ENCODE peak calls at places on chromosomes 3 and 15, in nine cellular contexts. X is NB4; T is foreskin fibroblast; C is heart left ventricle; G is IMR-90; B is transverse colon; U is cardiac muscle cell; A is CD4-positive, alpha-beta T cell; I is A549. S is an unnamed sample.

GRCh38 chr3:30426319-30426993 is 179.9 kb upstream of the TGFBR2 start:
- DNase-seq in G (peak), A (no peak), C (peak), X (no peak), B (peak), U (peak), I (no peak), T (peak), S (no peak)

GRCh38 chr3:21524113-21524512 is 226.9 kb downstream of the ZNF385D start:
- DNase-seq in X (no peak), B (no peak), G (no peak), C (no peak), T (peak), I (no peak), A (no peak), U (no peak), S (no peak)

GRCh38 chr3:25335429-25335828 is 92.6 kb upstream of the RARB start:
- DNase-seq in U (no peak), A (no peak), X (no peak), T (no peak), B (no peak), C (no peak), G (no peak), I (no peak), S (no peak)

GRCh38 chr3:100047455-100048141 is 66.7 kb downstream of the FILIP1L start:
- DNase-seq in G (peak), X (peak), I (peak), U (peak), T (peak), C (no peak), B (peak), A (no peak), S (no peak)

GRCh38 chr3:27089063-27089462 is 280.1 kb downstream of the NEK10 start:
- DNase-seq in B (peak), A (no peak), C (no peak), T (peak), I (no peak), U (peak), X (no peak), G (no peak), S (no peak)

GRCh38 chr15:77836116-77836798 is 203.5 kb upstream of the LINGO1 start:
- DNase-seq in I (peak), T (peak), X (peak), G (peak), B (no peak), A (no peak), U (peak), C (no peak), S (no peak)

GRCh38 chr3:52005571-52005986 is 9.9 kb upstream of the RPL29 start:
- DNase-seq in I (no peak), U (peak), A (no peak), C (peak), X (no peak), T (peak), G (peak), B (no peak), S (no peak)

GRCh38 chr3:106518516-106518915 is 649.7 kb upstream of the CBLB start:
- DNase-seq in C (no peak), B (no peak), T (peak), I (no peak), U (peak), X (no peak), A (no peak), G (peak), S (no peak)

GRCh38 chr15:60690350-60690961 is 211.5 kb upstream of the ICE2 start:
- DNase-seq in U (no peak), T (no peak), A (no peak), B (no peak), I (no peak), G (no peak), X (no peak), C (no peak), S (no peak)

GRCh38 chr3:184333190-184333589 is 4.2 kb upstream of the FAM131A start:
- DNase-seq in T (no peak), X (no peak), I (no peak), U (no peak), B (no peak), A (no peak), C (no peak), G (no peak), S (no peak)

GRCh38 chr3:66393486-66394260 is 107.1 kb downstream of the LRIG1 start:
- DNase-seq in X (peak), A (peak), U (peak), G (peak), T (no peak), I (no peak), B (no peak), C (no peak), S (no peak)

GRCh38 chr3:64549869-64550268 is 137.9 kb downstream of the ADAMTS9 start:
- DNase-seq in U (no peak), B (no peak), A (no peak), X (no peak), T (no peak), G (no peak), I (no peak), C (no peak), S (no peak)

GRCh38 chr3:12822725-12823373 is 18.5 kb downstream of the RPL32 start:
- DNase-seq in C (no peak), X (peak), U (peak), T (peak), I (peak), A (no peak), G (peak), B (no peak), S (no peak)

GRCh38 chr3:146067048-146067447 is 93.9 kb downstream of the PLOD2 start:
- DNase-seq in I (no peak), U (peak), X (no peak), C (no peak), A (no peak), T (peak), G (peak), B (no peak), S (no peak)

GRCh38 chr3:153245661-153246060 is 83.6 kb downstream of the RAP2B start:
- DNase-seq in C (no peak), X (no peak), U (no peak), A (no peak), I (no peak), G (peak), B (no peak), T (peak), S (no peak)

GRCh38 chr3:186425788-186426730 is 64.0 kb upstream of the DGKG start:
- DNase-seq in T (peak), C (no peak), A (no peak), I (peak), X (peak), B (no peak), U (peak), G (peak), S (no peak)

GRCh38 chr3:141552440-141552991 is 65.7 kb downstream of the RASA2 start:
- DNase-seq in X (no peak), C (no peak), A (no peak), G (peak), B (no peak), T (no peak), I (no peak), U (no peak), S (no peak)

GRCh38 chr15:74870496-74871213 is 2.5 kb downstream of the SCAMP2 start:
- DNase-seq in U (no peak), I (no peak), C (no peak), G (no peak), X (peak), A (no peak), T (peak), B (no peak), S (no peak)

DNA sequence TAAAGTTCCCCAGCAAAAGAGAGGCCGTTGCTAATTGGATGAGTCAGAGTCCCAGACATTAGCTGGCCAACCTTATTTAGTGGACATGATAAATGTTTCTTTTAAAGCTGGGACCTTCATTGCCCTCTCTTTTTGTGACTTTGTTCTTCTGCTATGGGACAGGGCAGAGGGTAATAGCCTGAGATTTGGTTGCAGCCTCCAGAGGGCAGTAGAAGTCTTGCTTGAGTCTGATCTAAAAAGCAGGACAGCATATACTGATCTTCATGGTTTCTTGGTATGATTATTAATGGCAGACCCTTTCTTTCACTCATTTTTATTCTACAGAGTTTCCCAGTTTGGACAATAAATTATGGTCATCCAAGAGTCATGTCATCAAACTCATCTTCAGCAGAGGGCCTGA is 25.1 kb upstream of the ZKSCAN7 start:
- DNase-seq in T (peak), C (no peak), U (peak), B (no peak), I (no peak), A (no peak), G (peak), X (peak), S (no peak)
- TF ChIP-seq CTCF in T (peak), C (no peak), U (peak), B (no peak), I (no peak), A (no peak), G (peak), X (peak), S (no peak)

GRCh38 chr3:85821130-85821756 is 862.5 kb downstream of the CADM2 start:
- DNase-seq in A (no peak), C (no peak), U (peak), T (peak), G (no peak), B (peak), X (peak), I (peak), S (no peak)
- TF ChIP-seq CTCF in A (no peak), C (no peak), U (no peak), T (no peak), G (peak), B (peak), X (peak), I (peak), S (no peak)

GRCh38 chr3:154898398-154898797 is 181.7 kb upstream of the MME start:
- DNase-seq in G (no peak), A (no peak), B (no peak), C (no peak), X (no peak), I (no peak), T (peak), U (peak), S (no peak)

GRCh38 chr3:154900777-154901176 is 179.3 kb upstream of the MME start:
- DNase-seq in T (no peak), X (no peak), G (no peak), C (no peak), U (peak), A (no peak), I (no peak), B (no peak), S (no peak)

GRCh38 chr3:154901263-154901662 is 178.9 kb upstream of the MME start:
- DNase-seq in U (no peak), B (no peak), C (no peak), G (peak), I (no peak), X (no peak), T (no peak), A (no peak), S (no peak)

GRCh38 chr3:154898916-154899315 is 181.2 kb upstream of the MME start:
- DNase-seq in I (no peak), A (no peak), B (no peak), X (no peak), U (no peak), C (no peak), T (no peak), G (no peak), S (no peak)

DNA sequence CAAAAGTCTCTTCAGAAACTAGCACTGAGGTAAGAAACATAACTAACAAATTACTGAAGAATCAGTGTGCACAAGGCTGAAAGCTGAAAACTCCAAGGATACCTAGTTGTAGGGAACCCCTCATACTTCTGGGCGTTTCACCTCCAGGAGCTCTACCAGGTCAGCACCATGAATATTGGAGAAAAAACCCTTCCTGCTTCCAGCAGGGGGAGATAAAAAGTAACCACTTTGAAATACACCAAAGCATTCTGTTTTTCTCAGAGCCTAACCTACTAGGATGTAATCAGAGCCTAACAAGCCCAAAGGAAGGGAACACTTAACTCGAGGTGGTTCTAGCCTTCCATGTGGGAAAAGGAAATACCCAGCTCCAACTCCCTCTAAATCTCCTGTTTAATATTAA is 175.8 kb upstream of the MME start:
- DNase-seq in I (no peak), B (no peak), G (peak), C (no peak), X (peak), U (peak), A (no peak), T (peak), S (no peak)
- TF ChIP-seq CTCF in I (no peak), B (no peak), G (peak), C (no peak), X (peak), U (peak), A (no peak), T (peak), S (no peak)

GRCh38 chr15:81752974-81753373 is 292.8 kb downstream of the MEX3B start:
- DNase-seq in T (no peak), A (no peak), I (no peak), C (no peak), U (peak), B (no peak), X (no peak), G (no peak), S (no peak)
- TF ChIP-seq CTCF in T (no peak), A (no peak), I (no peak), C (no peak), U (no peak), B (no peak), X (no peak), G (no peak), S (no peak)

GRCh38 chr3:59730608-59731007 is 680.8 kb upstream of the CFAP20DC start:
- DNase-seq in I (no peak), B (no peak), U (no peak), G (no peak), X (no peak), A (no peak), T (no peak), C (no peak), S (no peak)

GRCh38 chr3:59731909-59732308 is 682.1 kb upstream of the CFAP20DC start:
- DNase-seq in A (no peak), I (no peak), T (no peak), B (no peak), G (no peak), C (no peak), U (no peak), X (peak), S (no peak)

GRCh38 chr3:59733041-59733809 is 683.4 kb upstream of the CFAP20DC start:
- DNase-seq in G (no peak), A (no peak), T (no peak), B (no peak), U (no peak), C (no peak), I (no peak), X (no peak), S (no peak)

GRCh38 chr3:59737209-59737608 is 687.4 kb upstream of the CFAP20DC start:
- DNase-seq in B (no peak), A (no peak), X (no peak), C (no peak), G (no peak), T (peak), U (no peak), I (no peak), S (no peak)

GRCh38 chr3:59734061-59734460 is 684.2 kb upstream of the CFAP20DC start:
- DNase-seq in B (no peak), I (no peak), T (no peak), X (no peak), C (no peak), A (no peak), G (no peak), U (no peak), S (no peak)
- TF ChIP-seq CTCF in B (no peak), I (no peak), T (no peak), X (no peak), C (no peak), A (no peak), G (no peak), U (no peak), S (no peak)